ENCODE peak calls at places on chromosomes 1 and 21, in four cellular contexts. V is GM12878, Q is HepG2, J is H1. H is an unnamed sample. For H3K4me1, the result is how much of the 10 kb centered on the place peaks cover.

GRCh38 chr1:160841079-160841478 is 21.6 kb downstream of the CD244 start:
- DNase-seq in V (no peak), Q (no peak), J (no peak), H (no peak)

GRCh38 chr1:54679055-54679643 is 36.5 kb upstream of the TTC4 start:
- DNase-seq in V (no peak), J (no peak), Q (peak), H (no peak)

GRCh38 chr1:193115629-193116227 is 6.1 kb upstream of the CDC73 start:
- DNase-seq in V (no peak), Q (peak), J (no peak), H (peak)

GRCh38 chr1:41200728-41201127 is 41.4 kb downstream of the SCMH1 start:
- DNase-seq in Q (no peak), J (no peak), V (no peak), H (no peak)

GRCh38 chr1:85132078-85132715 is 68.6 kb downstream of the SYDE2 start:
- DNase-seq in Q (no peak), V (no peak), J (no peak), H (no peak)

GRCh38 chr1:27346357-27346756 is 4.5 kb downstream of the SYTL1 start:
- DNase-seq in J (no peak), Q (no peak), V (no peak), H (no peak)

GRCh38 chr21:36507397-36508018 is 27.6 kb upstream of the CLDN14 start:
- DNase-seq in V (no peak), J (no peak), Q (no peak), H (no peak)

GRCh38 chr21:43591468-43592050 is 67.7 kb downstream of the HSF2BP start:
- DNase-seq in J (no peak), V (no peak), Q (peak), H (no peak)

GRCh38 chr1:203327684-203328457 is 22.6 kb downstream of the BTG2 start:
- DNase-seq in J (no peak), V (no peak), Q (no peak), H (peak)

GRCh38 chr1:33836911-33837310 is 27.0 kb upstream of the HMGB4 start:
- DNase-seq in J (no peak), Q (no peak), V (no peak), H (no peak)

GRCh38 chr1:172344444-172344843 is 76.0 kb upstream of the C1orf105 start:
- DNase-seq in V (no peak), J (no peak), Q (no peak), H (no peak)

GRCh38 chr1:51464828-51465227 is 54.2 kb downstream of the EPS15 start:
- DNase-seq in V (no peak), Q (no peak), J (no peak), H (no peak)

GRCh38 chr1:154573168-154573510 is 5.6 kb downstream of the CHRNB2 start:
- DNase-seq in Q (no peak), J (no peak), V (no peak), H (no peak)

GRCh38 chr1:111280267-111280666 is 10.4 kb upstream of the CHIA start:
- DNase-seq in J (no peak), V (no peak), Q (no peak), H (no peak)

GRCh38 chr1:228015276-228016180 is 8.7 kb downstream of the WNT3A start:
- DNase-seq in J (no peak), V (no peak), Q (no peak), H (no peak)

GRCh38 chr1:212039622-212040021 is 4.1 kb downstream of the DTL start:
- DNase-seq in V (no peak), J (no peak), Q (no peak), H (no peak)

GRCh38 chr1:66460776-66461175 is 73.2 kb upstream of the SGIP1 start:
- DNase-seq in V (no peak), Q (no peak), J (no peak), H (no peak)

GRCh38 chr1:26158271-26159112 is at the start of gene FAM110D:
- DNase-seq in J (no peak), Q (no peak), V (no peak), H (no peak)

GRCh38 chr1:224170748-224171478 is 12.1 kb upstream of the DEGS1 start:
- DNase-seq in Q (peak), J (no peak), V (no peak), H (peak)

GRCh38 chr1:202029171-202029665 is 18.8 kb downstream of the ELF3 start:
- DNase-seq in V (no peak), J (no peak), Q (no peak), H (no peak)

GRCh38 chr1:111334169-111334568 is 43.5 kb downstream of the CHIA start:
- DNase-seq in Q (peak), J (no peak), V (peak), H (peak)

GRCh38 chr1:94876362-94876761 is 50.5 kb downstream of the CNN3 start:
- DNase-seq in J (no peak), V (no peak), Q (no peak), H (no peak)

GRCh38 chr1:117967472-117967871 is 37.9 kb downstream of the WDR3 start:
- DNase-seq in Q (no peak), J (no peak), V (no peak), H (peak)

GRCh38 chr1:69077633-69078032 is 490.1 kb upstream of the LRRC7 start:
- DNase-seq in J (no peak), V (no peak), Q (no peak), H (no peak)

GRCh38 chr1:172239894-172240293 is 180.6 kb upstream of the C1orf105 start:
- DNase-seq in J (no peak), V (no peak), Q (no peak), H (no peak)

GRCh38 chr1:236204656-236205055 is 62.3 kb downstream of the GPR137B start:
- DNase-seq in J (no peak), V (no peak), Q (no peak), H (no peak)

GRCh38 chr1:53278294-53278693 is 40.0 kb upstream of the MAGOH start:
- DNase-seq in Q (peak), J (no peak), V (no peak), H (peak)

GRCh38 chr1:243926803-243927245 is 76.8 kb upstream of the AKT3 start:
- DNase-seq in Q (no peak), V (no peak), J (no peak), H (no peak)

GRCh38 chr21:46017695-46018094 is 36.1 kb downstream of the COL6A1 start:
- DNase-seq in Q (no peak), J (no peak), V (no peak), H (no peak)

GRCh38 chr1:212161231-212161781 is 123.9 kb upstream of the PPP2R5A start:
- DNase-seq in V (peak), J (no peak), Q (no peak), H (no peak)

DNA sequence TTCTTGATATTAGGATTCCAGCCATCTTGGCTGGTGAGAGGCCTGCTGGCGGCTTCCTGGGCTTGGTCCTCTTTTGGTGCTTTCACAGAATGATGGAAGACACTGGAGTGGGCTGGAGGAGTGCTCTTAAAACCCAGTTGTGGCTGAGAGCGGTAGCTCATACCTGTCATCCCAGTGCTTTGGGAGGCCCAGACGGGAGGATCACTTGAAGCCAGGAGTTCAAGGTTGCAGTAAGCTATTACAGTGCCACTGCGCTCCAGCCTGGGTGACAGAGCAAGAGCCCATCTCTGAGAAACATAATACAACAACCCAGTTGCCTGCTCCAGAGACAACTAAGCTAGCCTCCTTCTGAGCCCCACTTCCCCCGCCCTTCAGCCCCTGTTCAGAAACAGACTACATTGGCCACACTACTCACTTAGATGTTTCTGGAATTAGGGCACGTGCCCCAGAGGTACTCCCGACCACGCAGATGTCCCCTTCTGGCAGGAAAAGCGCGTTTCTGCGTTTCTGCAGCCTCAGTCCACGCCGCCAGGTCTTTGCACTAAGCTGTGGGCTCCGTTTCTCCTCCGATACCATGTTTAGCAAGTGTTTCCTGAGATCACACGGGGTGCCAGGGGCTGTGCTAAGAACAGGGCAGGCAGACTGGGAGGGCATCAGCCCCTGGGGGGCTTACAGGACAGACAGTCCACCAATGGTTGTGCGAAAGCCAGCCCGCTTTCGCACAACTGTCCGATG is 2.4 kb downstream of the PIK3CD start:
- DNase-seq in V (no peak), J (no peak), Q (no peak), H (no peak)
- H3K4me1 ChIP-seq in V (under half), J (under half), Q (under half), H (under half)

DNA sequence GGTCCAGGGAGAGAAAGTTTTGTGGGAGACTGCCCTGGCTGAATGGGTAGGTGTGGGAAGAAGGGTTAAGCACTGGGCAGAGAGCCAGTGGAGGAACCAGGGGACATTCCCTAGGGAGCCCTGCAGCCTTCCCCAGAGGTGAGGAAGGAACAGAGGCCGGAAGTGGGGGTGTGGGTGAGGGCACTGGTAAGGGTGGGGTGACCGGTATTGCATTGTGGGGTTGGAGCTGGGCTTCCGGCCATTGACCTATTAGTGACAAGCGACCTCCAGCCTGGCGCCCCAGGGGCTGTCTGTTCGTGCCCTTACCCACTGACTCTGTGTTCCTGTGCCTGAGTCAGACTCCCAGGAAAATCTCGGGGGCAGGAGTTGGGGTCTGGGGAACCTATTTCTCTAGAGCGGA is 3.5 kb upstream of the TSPAN1 start:
- DNase-seq in J (no peak), Q (no peak), V (no peak), H (peak)
- TF ChIP-seq YY1 in J (no peak), Q (no peak), V (no peak), H (no peak)

DNA sequence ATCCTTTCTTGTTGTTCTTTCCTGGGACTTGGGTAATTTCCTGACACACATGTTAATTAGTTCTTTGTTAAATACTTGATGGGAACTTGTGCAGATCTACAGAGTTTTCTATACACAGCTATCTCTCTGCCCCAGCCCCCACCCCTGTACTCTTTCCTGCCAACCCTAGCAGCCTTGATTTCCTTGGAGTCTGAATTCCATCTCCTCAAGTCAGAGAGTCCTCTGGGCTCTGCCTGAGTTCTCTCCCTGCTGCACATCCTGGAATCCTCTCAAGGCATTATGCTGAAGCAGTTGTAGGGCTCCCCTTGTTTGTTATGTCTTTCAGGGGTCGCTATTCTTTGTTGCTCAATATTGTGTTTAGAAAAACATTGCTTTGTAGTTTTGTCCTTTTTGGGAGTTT is 384.7 kb downstream of the RPS6KC1 start:
- DNase-seq in V (no peak), J (no peak), Q (no peak), H (no peak)
- TF ChIP-seq USF2 in V (no peak), J (no peak), Q (no peak), H (no peak)

DNA sequence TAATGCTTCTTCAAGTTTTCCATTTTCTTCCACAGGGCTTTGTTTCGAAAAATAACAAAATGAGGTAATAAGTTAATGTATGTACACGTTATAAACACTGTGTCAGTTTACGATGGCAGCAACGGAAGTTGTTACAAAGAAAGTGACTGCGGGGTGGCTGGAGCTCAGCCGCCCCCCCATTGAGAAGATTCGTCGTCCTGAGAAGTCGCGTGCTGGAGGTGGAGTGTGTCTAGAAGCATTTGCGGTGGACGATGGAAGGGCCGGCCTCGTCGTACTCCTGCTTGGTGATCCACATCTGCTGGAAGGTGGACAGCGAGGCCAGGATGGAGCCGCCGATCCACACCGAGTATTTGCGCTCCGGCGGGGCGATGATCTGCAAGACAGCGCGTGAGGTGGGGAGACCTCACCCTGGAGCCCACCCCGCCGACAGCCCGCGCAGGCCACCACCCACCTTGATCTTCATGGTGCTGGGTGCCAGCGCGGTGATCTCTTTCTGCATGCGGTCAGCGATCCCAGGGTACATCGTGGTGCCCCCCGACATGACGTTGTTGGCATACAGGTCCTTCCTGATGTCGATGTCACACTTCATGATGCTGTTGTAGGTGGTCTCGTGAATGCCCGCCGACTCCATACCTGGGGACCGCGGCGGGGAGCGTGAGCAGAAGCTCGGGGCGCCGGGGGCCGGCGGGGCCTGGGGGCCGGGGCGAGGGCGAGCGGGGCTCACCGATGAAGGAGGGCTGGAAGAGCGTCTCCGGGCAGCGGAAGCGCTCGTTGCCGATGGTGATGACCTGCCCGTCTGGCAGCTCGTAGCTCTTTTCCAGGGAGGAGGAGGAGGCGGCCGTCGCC is 2.4 kb downstream of the ACTA1 start:
- DNase-seq in V (no peak), J (no peak), Q (no peak), H (no peak)
- H3K4me1 ChIP-seq in V (under half), J (under half), Q (under half), H (under half)

GRCh38 chr21:26842976-26843911 is 2.0 kb downstream of the ADAMTS1 start:
- DNase-seq in V (no peak), J (no peak), Q (no peak), H (peak)

GRCh38 chr21:26840206-26840605 is 5.0 kb downstream of the ADAMTS1 start:
- DNase-seq in V (no peak), Q (no peak), J (no peak), H (no peak)

GRCh38 chr21:26842300-26842699 is 2.9 kb downstream of the ADAMTS1 start:
- DNase-seq in V (no peak), J (no peak), Q (no peak), H (no peak)

GRCh38 chr21:26843912-26844257 is 1.3 kb downstream of the ADAMTS1 start:
- DNase-seq in V (no peak), Q (no peak), J (no peak), H (no peak)

DNA sequence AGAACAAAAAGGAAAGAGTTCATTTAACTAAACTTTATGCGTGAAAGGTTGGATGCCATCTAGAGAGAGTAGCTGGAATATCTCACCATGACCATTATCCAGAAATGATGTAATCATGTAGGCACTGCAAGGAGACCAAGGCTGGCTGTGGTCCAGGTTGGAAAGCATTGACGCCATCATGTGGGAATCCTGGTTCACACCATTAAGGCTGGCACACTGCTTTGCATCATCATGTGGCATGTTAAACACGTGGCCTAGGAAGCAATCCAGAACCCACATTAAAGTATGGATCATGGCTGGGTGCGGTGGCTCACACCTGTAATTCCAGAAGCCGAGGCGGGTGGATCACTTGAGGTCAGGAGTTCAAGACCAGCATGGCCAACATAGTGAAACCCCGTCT is 4.3 kb downstream of the ADAMTS1 start:
- DNase-seq in V (no peak), J (no peak), Q (no peak), H (peak)
- TF ChIP-seq YY1 in V (no peak), J (no peak), Q (no peak), H (no peak)

GRCh38 chr1:163173121-163173520 is 29.6 kb downstream of the RGS5 start:
- DNase-seq in Q (no peak), J (no peak), V (no peak), H (no peak)
- TF ChIP-seq USF2 in Q (no peak), J (no peak), V (no peak), H (no peak)

GRCh38 chr1:225861834-225862580 is 20.2 kb downstream of the TMEM63A start:
- DNase-seq in V (no peak), J (no peak), Q (no peak), H (no peak)

GRCh38 chr1:225862581-225862950 is 19.6 kb downstream of the TMEM63A start:
- DNase-seq in Q (no peak), V (no peak), J (no peak), H (no peak)

GRCh38 chr1:225860107-225860506 is 22.1 kb downstream of the TMEM63A start:
- DNase-seq in J (no peak), Q (no peak), V (no peak), H (no peak)

GRCh38 chr1:225859151-225859550 is 23.0 kb downstream of the TMEM63A start:
- DNase-seq in V (no peak), J (no peak), Q (no peak), H (no peak)

DNA sequence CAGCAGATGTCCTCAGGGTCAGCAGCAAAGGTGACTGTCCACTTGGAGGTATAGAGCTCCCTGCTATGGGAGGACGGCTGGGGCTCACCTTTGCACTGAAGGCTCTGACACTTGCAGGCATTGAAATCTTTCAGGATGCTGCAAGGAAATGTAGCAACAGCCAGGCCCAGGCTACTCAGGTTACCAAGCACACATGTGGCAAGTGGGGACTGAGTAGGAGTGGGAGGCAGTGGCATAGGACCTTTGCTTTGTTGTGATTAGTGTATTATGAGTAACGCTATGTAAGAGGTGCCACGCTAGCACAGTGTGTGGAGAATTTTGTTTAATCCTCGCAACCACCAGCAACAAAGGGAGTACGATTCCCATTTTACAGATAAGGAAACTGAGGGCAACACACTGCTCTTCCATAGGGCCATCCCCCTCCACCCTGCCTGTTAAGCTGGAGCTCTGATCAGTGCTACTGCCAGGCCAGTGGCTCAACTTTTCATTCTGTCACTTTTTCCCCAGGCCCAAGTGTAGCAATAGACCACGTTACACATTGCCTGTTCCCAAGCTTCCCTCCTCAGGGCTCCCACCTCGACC is 21.2 kb downstream of the TMEM63A start:
- DNase-seq in Q (no peak), J (no peak), V (no peak), H (no peak)
- H3K4me1 ChIP-seq in Q (under half), J (under half), V (under half), H (under half)

DNA sequence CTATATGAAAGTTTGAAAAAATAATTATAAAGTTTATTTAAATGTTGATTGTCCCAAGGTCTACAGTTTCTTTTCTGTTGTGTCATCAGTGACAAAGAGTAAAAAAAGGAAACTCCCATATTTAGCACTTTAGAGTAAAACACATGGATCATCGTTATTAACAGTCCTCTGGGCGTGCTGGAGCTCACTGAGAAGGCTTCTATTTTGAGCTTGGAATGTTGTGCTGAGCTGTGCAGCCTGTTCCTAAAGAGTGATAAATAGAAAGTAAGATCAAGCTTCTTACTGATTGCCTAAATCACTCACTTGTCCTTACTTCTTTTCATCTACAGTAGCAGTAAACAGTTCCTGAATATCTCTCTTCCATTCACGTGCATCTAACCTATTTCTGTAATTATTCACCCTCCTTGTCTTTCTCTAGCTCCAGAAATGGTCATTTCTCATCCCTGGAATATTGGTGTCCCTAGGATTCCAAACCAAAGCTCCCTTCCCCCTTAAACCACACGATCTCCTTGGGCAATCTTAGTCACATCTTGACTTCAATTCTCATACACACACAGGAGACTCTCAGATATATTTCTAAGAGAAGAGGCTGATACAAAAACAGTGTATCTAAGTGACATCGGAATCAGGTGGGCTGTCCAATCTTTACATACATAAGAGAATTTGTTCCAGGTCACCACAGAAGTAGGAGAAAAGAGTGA is 11.9 kb downstream of the GBP5 start:
- DNase-seq in Q (no peak), J (no peak), V (no peak), H (no peak)
- TF ChIP-seq YY1 in Q (no peak), J (no peak), V (no peak), H (no peak)

GRCh38 chr1:200710166-200710565 is 28.5 kb upstream of the CAMSAP2 start:
- DNase-seq in V (no peak), Q (no peak), J (no peak), H (no peak)
- TF ChIP-seq USF2 in V (no peak), Q (no peak), J (no peak), H (no peak)

H was measured in SK-N-SH.